ENCODE peak calls at places on chromosomes 4 and X, in five cellular contexts. J is kidney tubule cell, R is HFF-Myc, H is ascending aorta, Z is cerebellum. W is an unnamed sample.

GRCh38 chr4:99024481-99025275 is 29.2 kb downstream of the METAP1 start:
- DNase-seq in R (no peak), Z (no peak), J (peak), H (no peak), W (peak)

GRCh38 chr4:5636766-5637670 is 71.3 kb downstream of the EVC2 start:
- DNase-seq in H (no peak), Z (no peak), R (no peak), J (peak), W (peak)

GRCh38 chrX:9293051-9293496 is 171.8 kb upstream of the TBL1X start:
- DNase-seq in H (no peak), J (no peak), R (no peak), Z (no peak), W (no peak)

GRCh38 chrX:153921511-153922285 is 4.4 kb downstream of the ARHGAP4 start:
- DNase-seq in R (no peak), J (no peak), Z (no peak), H (no peak), W (no peak)

GRCh38 chr4:85929926-85930325 is 429.9 kb downstream of the MAPK10 start:
- DNase-seq in J (peak), Z (no peak), H (no peak), R (no peak), W (no peak)

GRCh38 chrX:107825698-107826285 is at the start of gene MID2:
- DNase-seq in R (no peak), H (no peak), J (peak), Z (peak), W (peak)

GRCh38 chr4:101865501-101866062 is 75.1 kb downstream of the BANK1 start:
- DNase-seq in J (peak), Z (no peak), H (no peak), R (no peak), W (no peak)

GRCh38 chr4:134663742-134664141 is 462.2 kb upstream of the PABPC4L start:
- DNase-seq in J (no peak), R (no peak), H (no peak), Z (no peak), W (no peak)

GRCh38 chrX:38636949-38637819 is 75.8 kb downstream of the TSPAN7 start:
- DNase-seq in H (no peak), J (no peak), R (no peak), Z (peak), W (peak)

GRCh38 chrX:69031181-69031580 is 134.1 kb downstream of the PJA1 start:
- DNase-seq in R (no peak), J (peak), H (no peak), Z (no peak), W (no peak)

GRCh38 chr4:122500852-122501501 is 44.5 kb upstream of the IL2 start:
- DNase-seq in Z (no peak), R (no peak), H (no peak), J (no peak), W (no peak)

GRCh38 chr4:187141101-187141500 is 417.4 kb upstream of the FAT1 start:
- DNase-seq in R (no peak), Z (no peak), H (no peak), J (no peak), W (no peak)

GRCh38 chrX:52852110-52852872 is 15.6 kb downstream of the XAGE3 start:
- DNase-seq in H (no peak), Z (no peak), R (no peak), J (peak), W (no peak)

GRCh38 chrX:1094934-1095333 is 117.5 kb downstream of the CRLF2 start:
- DNase-seq in R (no peak), J (no peak), H (no peak), Z (no peak), W (no peak)

GRCh38 chr4:168831919-168832745 is 177.9 kb downstream of the CBR4 start:
- DNase-seq in J (peak), R (no peak), Z (peak), H (peak), W (peak)

GRCh38 chrX:101658661-101659477 is 781 bp downstream of the ARMCX2 start:
- DNase-seq in Z (peak), H (no peak), R (no peak), J (peak), W (peak)

GRCh38 chrX:2351321-2351720 is 149.5 kb downstream of the DHRSX start:
- DNase-seq in Z (no peak), R (peak), J (peak), H (no peak), W (no peak)

GRCh38 chr4:74157116-74157742 is 689 bp upstream of the MTHFD2L start:
- DNase-seq in Z (no peak), R (no peak), J (peak), H (no peak), W (no peak)

GRCh38 chrX:53312946-53313745 is 31.8 kb upstream of the IQSEC2 start:
- DNase-seq in J (peak), R (no peak), Z (peak), H (no peak), W (peak)

W was measured in cerebellar cortex.